ENCODE peak calls at places on chromosomes 6 and 20, in nine cellular contexts. F, O, K, U, I, W, T, J and N are unnamed samples.

GRCh38 chr6:45265246-45265645 is 62.9 kb upstream of the RUNX2 start:
- DNase-seq in F (no peak), O (no peak), K (no peak), U (no peak), I (no peak), W (no peak), T (peak; percentile 27), J (no peak), N (peak; percentile 18)

GRCh38 chr6:45441811-45442453 is 64.2 kb upstream of the SUPT3H start:
- DNase-seq in F (no peak), O (no peak), K (no peak), U (no peak), I (no peak), W (no peak), T (peak; percentile 66), J (no peak), N (no peak)

GRCh38 chr6:108156180-108156937 is 9.5 kb upstream of the NR2E1 start:
- DNase-seq in F (no peak), O (no peak), K (no peak), U (no peak), I (no peak), W (no peak), T (no peak), J (no peak), N (no peak)

GRCh38 chr6:128327890-128328289 is 192.5 kb downstream of the PTPRK start:
- DNase-seq in F (no peak), O (no peak), K (no peak), U (no peak), I (peak; percentile 12), W (no peak), T (peak; percentile 37), J (peak; percentile 8), N (peak; percentile 63)

GRCh38 chr6:150006961-150007464 is 18.3 kb downstream of the RAET1L start:
- DNase-seq in F (no peak), O (no peak), K (no peak), U (no peak), I (no peak), W (no peak), T (peak; percentile 7), J (peak; percentile 37), N (peak; percentile 26)

GRCh38 chr6:169253745-169254238 is at the start of gene THBS2:
- DNase-seq in F (peak; percentile 45), O (peak; percentile 89), K (peak; percentile 78), U (no peak), I (peak; percentile 94), W (peak; percentile 56), T (peak; percentile 75), J (peak; percentile 43), N (peak; percentile 99)

GRCh38 chr20:61799394-61799923 is 266.2 kb downstream of the TAF4 start:
- DNase-seq in F (no peak), O (no peak), K (no peak), U (no peak), I (no peak), W (no peak), T (no peak), J (no peak), N (no peak)

GRCh38 chr20:25540273-25540672 is 45.1 kb downstream of the NINL start:
- DNase-seq in F (no peak), O (peak; percentile 20), K (no peak), U (no peak), I (peak; percentile 31), W (peak; percentile 38), T (peak; percentile 34), J (no peak), N (no peak)

GRCh38 chr6:8080338-8081151 is 16.4 kb upstream of the BLOC1S5 start:
- DNase-seq in F (no peak), O (peak; percentile 70), K (no peak), U (no peak), I (peak; percentile 74), W (no peak), T (peak; percentile 67), J (peak; percentile 24), N (peak; percentile 79)

GRCh38 chr20:3777381-3777725 is 3.9 kb downstream of the SPEF1 start:
- DNase-seq in F (no peak), O (no peak), K (no peak), U (no peak), I (no peak), W (no peak), T (no peak), J (no peak), N (no peak)

GRCh38 chr6:156538875-156539660 is 238.1 kb upstream of the ARID1B start:
- DNase-seq in F (no peak), O (no peak), K (no peak), U (no peak), I (no peak), W (no peak), T (no peak), J (no peak), N (no peak)

GRCh38 chr6:11425431-11425871 is 112.1 kb upstream of the TMEM170B start:
- DNase-seq in F (no peak), O (no peak), K (no peak), U (no peak), I (no peak), W (no peak), T (no peak), J (no peak), N (no peak)

GRCh38 chr6:16778521-16778920 is 17.3 kb upstream of the ATXN1 start:
- DNase-seq in F (no peak), O (no peak), K (no peak), U (no peak), I (no peak), W (no peak), T (no peak), J (no peak), N (no peak)

GRCh38 chr20:34022154-34022842 is 28.6 kb downstream of the RALY start:
- DNase-seq in F (no peak), O (no peak), K (no peak), U (no peak), I (no peak), W (no peak), T (peak; percentile 29), J (peak; percentile 12), N (no peak)

GRCh38 chr6:57221191-57221935 is 744 bp downstream of the RAB23 start:
- DNase-seq in F (peak; percentile 43), O (peak; percentile 73), K (no peak), U (peak; percentile 70), I (peak; percentile 68), W (peak; percentile 51), T (peak; percentile 76), J (peak; percentile 80), N (peak; percentile 61)

GRCh38 chr20:15842872-15843271 is 730.4 kb downstream of the KIF16B start:
- DNase-seq in F (no peak), O (no peak), K (no peak), U (no peak), I (no peak), W (no peak), T (no peak), J (no peak), N (no peak)

GRCh38 chr20:5973172-5973571 is 22.7 kb downstream of the MCM8 start:
- DNase-seq in F (no peak), O (peak; percentile 38), K (no peak), U (no peak), I (peak; percentile 10), W (no peak), T (peak; percentile 15), J (peak; percentile 38), N (peak; percentile 37)

GRCh38 chr6:45436544-45437440 is 59.1 kb upstream of the SUPT3H start:
- DNase-seq in F (no peak), O (peak; percentile 79), K (no peak), U (no peak), I (peak; percentile 67), W (no peak), T (peak; percentile 83), J (peak; percentile 22), N (peak; percentile 84)

GRCh38 chr20:17570347-17571152 is 675 bp downstream of the DSTN start:
- DNase-seq in F (peak; percentile 46), O (peak; percentile 48), K (no peak), U (no peak), I (peak; percentile 46), W (peak; percentile 37), T (peak; percentile 52), J (peak; percentile 72), N (peak; percentile 59)
- TF ChIP-seq CTCF in F (no peak), O (peak; percentile 8), K (no peak), U (no peak), I (peak; percentile 1), W (no peak), T (no peak), J (peak; percentile 34), N (no peak)

DNA sequence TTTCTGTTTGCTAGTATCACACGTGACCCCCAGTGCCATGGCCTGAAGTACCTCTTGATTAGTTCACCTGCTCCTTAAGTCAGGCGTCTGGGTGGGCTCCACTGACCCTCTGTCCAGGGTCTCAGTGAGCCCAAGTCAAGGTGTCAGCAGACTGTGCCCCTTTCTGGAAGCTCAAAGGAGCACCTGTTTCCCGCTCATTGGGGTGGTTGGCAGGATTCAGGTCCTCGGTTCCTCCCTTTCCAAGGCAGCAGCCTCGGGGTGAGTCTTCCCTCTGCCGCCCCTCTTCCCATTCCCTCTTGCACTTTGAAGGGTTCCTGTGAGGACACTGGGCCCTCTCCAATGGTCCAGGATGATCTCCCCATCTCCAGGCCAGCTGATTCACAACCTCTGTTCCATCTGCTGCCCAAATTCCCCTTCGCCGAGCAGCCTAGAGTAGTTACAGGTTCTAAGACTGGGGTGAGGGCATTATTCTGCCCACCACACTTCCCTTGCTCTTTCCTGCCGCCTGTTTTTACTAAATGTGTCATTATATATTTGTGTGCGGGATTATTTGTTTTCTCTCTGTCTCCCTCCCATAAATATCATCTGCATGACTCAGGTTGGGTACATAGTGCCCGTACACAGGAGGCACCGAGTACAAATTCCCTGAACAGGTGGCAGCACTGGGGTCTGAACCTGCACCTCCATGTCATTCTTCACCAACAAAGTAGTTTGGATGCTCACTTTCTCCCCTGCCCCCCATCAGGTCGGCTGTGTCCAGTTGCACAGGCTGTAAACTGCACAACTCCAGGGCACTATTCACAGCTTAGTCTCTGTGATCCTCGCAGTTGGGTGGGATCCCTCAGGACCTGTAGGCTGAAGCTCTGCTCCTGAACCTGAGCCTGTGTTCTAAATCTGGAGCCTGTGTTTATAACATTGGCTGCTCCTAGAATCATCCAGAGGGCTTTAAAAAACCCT is 58.5 kb downstream of the RBM38 start:
- DNase-seq in F (no peak), O (no peak), K (no peak), U (no peak), I (no peak), W (no peak), T (no peak), J (no peak), N (no peak)
- H3K4me3 ChIP-seq in F (no peak overlapping the region), O (no peak overlapping the region), K (no peak overlapping the region), U (no peak overlapping the region), I (no peak overlapping the region), W (no peak overlapping the region), T (no peak overlapping the region), J (no peak overlapping the region), N (no peak overlapping the region)

DNA sequence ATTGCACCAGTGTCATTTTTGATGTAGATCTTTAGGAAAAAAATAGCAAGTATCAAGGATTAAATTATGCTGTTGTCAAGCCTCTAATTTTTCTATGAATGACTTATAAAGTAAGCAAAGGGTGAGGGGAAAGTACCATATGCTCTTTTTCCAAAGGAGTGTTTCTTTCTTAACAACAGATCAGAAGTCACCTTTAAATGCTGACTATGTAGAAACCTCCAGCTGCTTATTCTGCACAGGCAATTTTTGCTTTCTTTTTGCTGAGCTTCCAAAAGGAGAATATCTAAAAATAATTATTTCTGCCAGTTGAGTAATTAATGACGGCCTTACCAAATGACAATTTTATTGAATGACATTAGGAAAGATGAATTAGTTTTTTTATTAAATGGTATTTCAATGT is 390.6 kb upstream of the MANEA start:
- DNase-seq in F (no peak), O (no peak), K (no peak), U (no peak), I (no peak), W (no peak), T (no peak), J (no peak), N (no peak)
- TF ChIP-seq CTCF in F (no peak), O (no peak), K (no peak), U (no peak), I (no peak), W (no peak), T (no peak), J (no peak), N (no peak)

GRCh38 chr6:52027699-52028098 is 59.7 kb downstream of the PKHD1 start:
- DNase-seq in F (no peak), O (no peak), K (no peak), U (no peak), I (no peak), W (no peak), T (no peak), J (no peak), N (no peak)
- H3K4me3 ChIP-seq in F (no peak overlapping the region), O (no peak overlapping the region), K (no peak overlapping the region), U (no peak overlapping the region), I (no peak overlapping the region), W (no peak overlapping the region), T (no peak overlapping the region), J (no peak overlapping the region), N (no peak overlapping the region)